ENCODE peak calls at places on chromosome 19, in six cellular contexts. I is head of caudate nucleus; W is stimulated activated CD8-positive, alpha-beta memory T cell treated with anti-CD3 and anti-CD28 coated beads, Interleukin-7, amount 100 ng/mL, for 48 hours; L is left ventricle myocardium inferior; G is activated CD4-positive, alpha-beta T cell treated with anti-CD3 and anti-CD28 coated beads for 36 hours; C is epithelial cell of esophagus. H is an unnamed sample.

GRCh38 chr19:17889609-17890214 is 18.0 kb downstream of the SLC5A5 start:
- DNase-seq in I (no peak), W (no peak), L (no peak), G (peak), C (peak), H (peak)

GRCh38 chr19:44757735-44758505 is 9.4 kb downstream of the BCL3 start:
- DNase-seq in I (peak), W (no peak), L (peak), G (no peak), C (no peak), H (peak)

GRCh38 chr19:54435551-54436016 is 13.4 kb upstream of the LENG8 start:
- DNase-seq in I (no peak), W (no peak), L (no peak), G (no peak), C (no peak), H (no peak)

GRCh38 chr19:33242911-33243310 is 17.3 kb upstream of the SLC7A10 start:
- DNase-seq in I (no peak), W (no peak), L (no peak), G (no peak), C (no peak), H (no peak)

GRCh38 chr19:3655402-3656072 is 28.9 kb upstream of the CACTIN start:
- DNase-seq in I (peak), W (no peak), L (no peak), G (no peak), C (peak), H (peak)

GRCh38 chr19:11227201-11227886 is 12.1 kb upstream of the ANGPTL8 start:
- DNase-seq in I (no peak), W (no peak), L (no peak), G (peak), C (peak), H (no peak)

GRCh38 chr19:7919681-7920519 is at the start of gene SNAPC2:
- DNase-seq in I (peak), W (peak), L (peak), G (peak), C (peak), H (peak)

GRCh38 chr19:13979686-13980085 is 26.4 kb downstream of the RFX1 start:
- DNase-seq in I (no peak), W (no peak), L (no peak), G (no peak), C (no peak), H (no peak)

GRCh38 chr19:35249146-35249847 is 495 bp downstream of the LSR start:
- DNase-seq in I (no peak), W (no peak), L (no peak), G (peak), C (peak), H (no peak)

GRCh38 chr19:44111910-44112463 is 1.2 kb upstream of the ZNF225 start:
- DNase-seq in I (peak), W (no peak), L (no peak), G (peak), C (peak), H (peak)

GRCh38 chr19:51971624-51972023 is 15.0 kb downstream of the ZNF350 start:
- DNase-seq in I (no peak), W (no peak), L (no peak), G (peak), C (no peak), H (peak)

GRCh38 chr19:11142528-11143171 is 12.9 kb downstream of the SPC24 start:
- DNase-seq in I (peak), W (no peak), L (peak), G (no peak), C (peak), H (peak)

GRCh38 chr19:7657047-7657779 is 11.6 kb upstream of the RETN start:
- DNase-seq in I (no peak), W (peak), L (no peak), G (peak), C (peak), H (no peak)

GRCh38 chr19:33235996-33236350 is 10.3 kb upstream of the SLC7A10 start:
- DNase-seq in I (no peak), W (no peak), L (no peak), G (no peak), C (no peak), H (no peak)

GRCh38 chr19:5250127-5250659 is 90.4 kb downstream of the PTPRS start:
- DNase-seq in I (peak), W (no peak), L (peak), G (no peak), C (no peak), H (no peak)

GRCh38 chr19:46791944-46792343 is 3.5 kb upstream of the SLC1A5 start:
- DNase-seq in I (no peak), W (no peak), L (no peak), G (peak), C (no peak), H (no peak)

GRCh38 chr19:6062961-6063575 is 47.2 kb downstream of the RFX2 start:
- DNase-seq in I (no peak), W (no peak), L (no peak), G (no peak), C (no peak), H (no peak)

GRCh38 chr19:1715540-1715939 is 37.8 kb upstream of the ONECUT3 start:
- DNase-seq in I (no peak), W (no peak), L (no peak), G (no peak), C (no peak), H (no peak)

GRCh38 chr19:42528354-42529247 is at the start of gene CEACAM1:
- DNase-seq in I (no peak), W (peak), L (no peak), G (peak), C (peak), H (no peak)

GRCh38 chr19:54307389-54307788 is 5.6 kb downstream of the LILRA5 start:
- DNase-seq in I (no peak), W (no peak), L (no peak), G (no peak), C (no peak), H (no peak)

GRCh38 chr19:934865-935422 is 9.1 kb downstream of the ARID3A start:
- DNase-seq in I (peak), W (no peak), L (peak), G (no peak), C (no peak), H (peak)

GRCh38 chr19:33904681-33905080 is 108.0 kb downstream of the KCTD15 start:
- DNase-seq in I (no peak), W (no peak), L (no peak), G (no peak), C (peak), H (no peak)

GRCh38 chr19:40640744-40641143 is 39.6 kb downstream of the LTBP4 start:
- DNase-seq in I (no peak), W (no peak), L (peak), G (no peak), C (no peak), H (peak)

GRCh38 chr19:10230155-10230903 is 802 bp downstream of the S1PR2 start:
- DNase-seq in I (peak), W (peak), L (peak), G (peak), C (no peak), H (peak)

GRCh38 chr19:35442091-35442490 is 6.0 kb upstream of the FFAR2 start:
- DNase-seq in I (no peak), W (no peak), L (no peak), G (no peak), C (no peak), H (no peak)

GRCh38 chr19:17747205-17748098 is 3.8 kb upstream of the FCHO1 start:
- DNase-seq in I (peak), W (peak), L (peak), G (peak), C (peak), H (peak)

GRCh38 chr19:40862785-40863184 is 12.5 kb upstream of the CYP2A6 start:
- DNase-seq in I (no peak), W (no peak), L (no peak), G (no peak), C (no peak), H (no peak)

GRCh38 chr19:1725100-1726064 is 27.9 kb upstream of the ONECUT3 start:
- DNase-seq in I (peak), W (peak), L (peak), G (peak), C (peak), H (peak)

GRCh38 chr19:53102701-53103140 is 501 bp downstream of the ZNF160 start:
- DNase-seq in I (peak), W (peak), L (peak), G (peak), C (peak), H (peak)

H was measured in IMR-90.